ENCODE peak calls at places on chromosomes 4 and X, in four cellular contexts. M is BJ, I is WTC11, V is AG04450. P is an unnamed sample.

GRCh38 chr4:159434496-159435241 is 331.8 kb downstream of the RAPGEF2 start:
- DNase-seq in M (no peak), I (no peak), V (no peak), P (no peak)

GRCh38 chr4:27005512-27006246 is 145.0 kb downstream of the STIM2 start:
- DNase-seq in M (peak; percentile 26), I (no peak), V (no peak), P (no peak)

GRCh38 chr4:45160932-45161331 is 434.6 kb upstream of the GNPDA2 start:
- DNase-seq in M (no peak), I (no peak), V (no peak), P (no peak)

GRCh38 chr4:84494518-84494917 is 4.6 kb downstream of the NKX6-1 start:
- DNase-seq in M (no peak), I (no peak), V (no peak), P (no peak)

GRCh38 chr4:16636911-16637630 is 261.4 kb downstream of the LDB2 start:
- DNase-seq in M (no peak), I (no peak), V (no peak), P (no peak)

GRCh38 chr4:95546236-95546635 is 2.5 kb downstream of the UNC5C start:
- DNase-seq in M (no peak), I (no peak), V (no peak), P (no peak)

GRCh38 chr4:6608758-6609414 is 31.6 kb upstream of the MRFAP1 start:
- DNase-seq in M (no peak), I (peak; percentile 38), V (no peak), P (no peak)

GRCh38 chr4:151034829-151035228 is 19.7 kb upstream of the LRBA start:
- DNase-seq in M (no peak), I (no peak), V (no peak), P (no peak)

GRCh38 chrX:12210921-12211320 is 72.6 kb downstream of the FRMPD4 start:
- DNase-seq in M (no peak), I (no peak), V (no peak), P (no peak)

GRCh38 chrX:110021180-110022022 is 18.5 kb downstream of the TMEM164 start:
- DNase-seq in M (no peak), I (no peak), V (peak; percentile 37), P (no peak)

GRCh38 chrX:1427756-1428155 is 25.0 kb downstream of the ASMTL start:
- DNase-seq in M (no peak), I (peak; percentile 8), V (no peak), P (no peak)

GRCh38 chr4:110669663-110670062 is 46.8 kb upstream of the PITX2 start:
- DNase-seq in M (no peak), I (no peak), V (no peak), P (no peak)

GRCh38 chr4:8026455-8026854 is 86.8 kb upstream of the AFAP1 start:
- DNase-seq in M (no peak), I (no peak), V (no peak), P (no peak)

GRCh38 chr4:155759372-155760252 is 791 bp downstream of the GUCY1B1 start:
- DNase-seq in M (no peak), I (peak; percentile 50), V (no peak), P (peak; percentile 48)

GRCh38 chr4:23483320-23483958 is 406.4 kb downstream of the PPARGC1A start:
- DNase-seq in M (no peak), I (no peak), V (no peak), P (no peak)

GRCh38 chrX:125004799-125005198 is 314.9 kb upstream of the TEX13C start:
- DNase-seq in M (no peak), I (no peak), V (no peak), P (no peak)

GRCh38 chr4:2686379-2687265 is 69.5 kb downstream of the TNIP2 start:
- DNase-seq in M (no peak), I (no peak), V (no peak), P (peak; percentile 37)

GRCh38 chr4:182624281-182624680 is 292.9 kb downstream of the DCTD start:
- DNase-seq in M (no peak), I (no peak), V (no peak), P (no peak)

GRCh38 chrX:107659768-107660167 is 31.5 kb downstream of the PRPS1 start:
- DNase-seq in M (no peak), I (no peak), V (no peak), P (no peak)

GRCh38 chrX:133741303-133741702 is 244.1 kb downstream of the GPC3 start:
- DNase-seq in M (no peak), I (no peak), V (no peak), P (no peak)

GRCh38 chr4:41358626-41359025 is 101.9 kb downstream of the UCHL1 start:
- DNase-seq in M (no peak), I (no peak), V (no peak), P (peak; percentile 67)

GRCh38 chr4:163672751-163673150 is 178.3 kb downstream of the TMA16 start:
- DNase-seq in M (no peak), I (no peak), V (no peak), P (no peak)

GRCh38 chr4:1294891-1295290 is 5.2 kb downstream of the MAEA start:
- DNase-seq in M (no peak), I (no peak), V (no peak), P (no peak)

GRCh38 chr4:53520114-53520513 is 71.2 kb downstream of the LNX1 start:
- DNase-seq in M (no peak), I (peak; percentile 18), V (no peak), P (no peak)

GRCh38 chr4:76357981-76358380 is 51.4 kb downstream of the STBD1 start:
- DNase-seq in M (no peak), I (no peak), V (no peak), P (no peak)

GRCh38 chr4:33104190-33104773 is 2384.1 kb downstream of the PCDH7 start:
- DNase-seq in M (no peak), I (no peak), V (no peak), P (no peak)

GRCh38 chr4:56297801-56298200 is 89.5 kb downstream of the AASDH start:
- DNase-seq in M (no peak), I (no peak), V (no peak), P (no peak)

GRCh38 chr4:959338-960139 is 13.8 kb downstream of the DGKQ start:
- DNase-seq in M (no peak), I (no peak), V (no peak), P (no peak)

GRCh38 chr4:52103314-52103713 is 52.2 kb downstream of the SPATA18 start:
- DNase-seq in M (no peak), I (no peak), V (no peak), P (no peak)

GRCh38 chrX:7486502-7486901 is 338.5 kb upstream of the PUDP start:
- DNase-seq in M (no peak), I (no peak), V (no peak), P (no peak)

GRCh38 chr4:40788338-40788737 is 38.6 kb downstream of the NSUN7 start:
- DNase-seq in M (no peak), I (no peak), V (no peak), P (no peak)

GRCh38 chrX:150899191-150899757 is 806 bp upstream of the CD99L2 start:
- DNase-seq in M (no peak), I (peak; percentile 40), V (no peak), P (peak; percentile 35)

GRCh38 chr4:48017108-48017527 is 546 bp downstream of the NIPAL1 start:
- DNase-seq in M (no peak), I (peak; percentile 57), V (no peak), P (peak; percentile 46)

GRCh38 chrX:4547218-4547836 is 833.9 kb upstream of the PRKX start:
- DNase-seq in M (no peak), I (peak; percentile 47), V (no peak), P (peak; percentile 47)

DNA sequence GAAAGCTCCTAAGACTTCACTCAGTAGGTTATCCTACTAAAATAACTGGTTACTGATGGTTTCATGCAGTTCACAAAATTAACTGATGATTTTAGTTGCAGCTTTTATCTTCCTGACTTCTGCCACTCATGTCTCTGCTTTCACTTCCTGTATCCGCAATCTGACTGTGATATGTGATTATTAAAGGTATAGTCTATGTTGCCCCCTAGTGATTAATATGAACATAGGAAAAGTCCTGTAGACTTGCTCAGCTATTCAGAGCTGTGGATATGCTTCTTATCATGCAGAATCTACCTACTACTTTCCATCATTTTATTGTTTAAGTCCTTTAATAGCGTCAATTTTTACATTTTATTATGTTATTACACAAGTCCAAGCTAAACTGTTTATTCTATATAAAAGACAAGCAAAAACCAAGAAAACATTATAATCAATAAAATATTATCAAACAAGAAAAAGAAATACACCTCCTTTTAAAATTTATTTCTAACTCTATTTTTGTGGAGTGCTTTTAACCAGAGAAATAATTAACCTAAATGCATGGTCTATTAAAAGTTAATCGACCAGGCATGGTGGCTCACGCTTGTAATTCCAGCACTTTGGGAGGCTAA is 40.6 kb upstream of the TLR2 start:
- DNase-seq in M (peak; percentile 9), I (no peak), V (no peak), P (no peak)
- TF ChIP-seq CTCF in M (peak; percentile 47), I (no peak), V (peak; percentile 61), P (peak; percentile 6)

GRCh38 chrX:66632986-66633385 is 5.9 kb downstream of the EDA2R start:
- DNase-seq in M (peak; percentile 26), I (no peak), V (no peak), P (no peak)

GRCh38 chrX:66633541-66633940 is 5.3 kb downstream of the EDA2R start:
- DNase-seq in M (peak; percentile 58), I (no peak), V (no peak), P (no peak)

GRCh38 chrX:66632473-66632872 is 6.4 kb downstream of the EDA2R start:
- DNase-seq in M (no peak), I (no peak), V (no peak), P (no peak)

GRCh38 chrX:66635360-66635759 is 3.5 kb downstream of the EDA2R start:
- DNase-seq in M (peak; percentile 68), I (no peak), V (peak; percentile 71), P (no peak)

DNA sequence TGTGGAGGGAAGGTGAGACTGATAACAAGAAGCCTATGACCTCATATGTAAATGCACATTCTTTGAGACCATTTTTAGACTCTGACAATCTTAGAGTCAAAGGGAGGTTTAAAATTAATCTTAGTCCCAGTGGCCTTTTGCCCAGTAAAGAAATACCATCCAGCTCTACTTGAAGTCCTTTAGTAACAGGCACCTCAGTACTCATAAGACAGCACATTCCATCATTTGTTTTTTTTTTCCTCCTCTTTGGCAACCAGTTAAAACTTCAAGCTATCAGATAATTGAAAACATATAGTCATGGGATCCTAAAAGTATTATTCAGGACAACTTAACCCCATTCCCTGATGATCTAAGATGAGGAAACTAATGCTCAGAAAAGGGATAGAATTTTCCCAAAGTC is 4.6 kb downstream of the EDA2R start:
- DNase-seq in M (no peak), I (no peak), V (no peak), P (no peak)
- TF ChIP-seq CTCF in M (no peak), I (no peak), V (no peak), P (no peak)

DNA sequence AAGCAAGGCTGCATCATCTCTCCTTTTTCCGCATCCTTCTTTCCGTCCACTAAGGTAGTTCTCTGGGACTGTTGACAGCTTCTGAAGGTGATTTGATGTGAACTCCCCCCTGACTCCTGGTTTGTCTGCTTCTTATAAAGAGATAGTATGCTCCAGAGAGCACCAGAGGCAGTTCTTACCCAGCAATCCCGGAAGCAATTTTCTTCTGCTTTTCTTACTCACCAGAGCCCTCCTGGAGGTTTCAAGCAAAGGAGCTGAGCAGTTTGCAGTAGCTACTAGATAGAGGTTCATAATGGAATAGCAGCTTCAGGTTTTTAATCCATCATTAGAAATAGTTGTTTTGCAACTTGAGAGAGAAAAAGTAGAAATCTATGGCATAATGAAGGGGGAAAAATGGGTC is 151.1 kb downstream of the PALLD start:
- DNase-seq in M (no peak), I (no peak), V (no peak), P (no peak)
- TF ChIP-seq CTCF in M (no peak), I (no peak), V (no peak), P (no peak)

GRCh38 chr4:92406488-92406887 is 102.7 kb downstream of the GRID2 start:
- DNase-seq in M (no peak), I (no peak), V (no peak), P (no peak)
- TF ChIP-seq CTCF in M (no peak), I (no peak), V (no peak), P (no peak)

GRCh38 chr4:102055805-102056204 is 265.3 kb downstream of the BANK1 start:
- DNase-seq in M (no peak), I (no peak), V (no peak), P (no peak)
- TF ChIP-seq CTCF in M (no peak), I (no peak), V (peak; percentile 8), P (no peak)

P was measured in lung.